ENCODE peak calls at places on chromosomes 12 and 14, in four cellular contexts. R is aorta, K is prostate gland, W is neural progenitor cell. I is an unnamed sample.
A peak's percentile ranks its signal among the peaks of the same experiment; 100 is the strongest.

GRCh38 chr12:95976416-95976832 is 19.7 kb downstream of the HAL start:
- DNase-seq in R (no peak), K (no peak), W (no peak), I (no peak)

GRCh38 chr12:109293106-109293505 is 16.0 kb downstream of the FOXN4 start:
- DNase-seq in R (peak; percentile 21), K (no peak), W (no peak), I (no peak)

GRCh38 chr12:6345319-6346071 is 3.6 kb upstream of the TNFRSF1A start:
- DNase-seq in R (peak; percentile 88), K (no peak), W (no peak), I (no peak)

GRCh38 chr14:102183922-102184677 is 44.4 kb downstream of the WDR20 start:
- DNase-seq in R (no peak), K (no peak), W (peak; percentile 19), I (no peak)

GRCh38 chr12:89797436-89797835 is 88.8 kb upstream of the ATP2B1 start:
- DNase-seq in R (no peak), K (no peak), W (no peak), I (no peak)

GRCh38 chr14:60637490-60638452 is 11.5 kb downstream of the SIX1 start:
- DNase-seq in R (no peak), K (peak; percentile 21), W (peak; percentile 79), I (no peak)

GRCh38 chr14:33589334-33589733 is 361.5 kb downstream of the EGLN3 start:
- DNase-seq in R (no peak), K (peak; percentile 5), W (no peak), I (no peak)

GRCh38 chr14:67918838-67919237 is 99.3 kb downstream of the RAD51B start:
- DNase-seq in R (no peak), K (no peak), W (no peak), I (no peak)

GRCh38 chr14:102451064-102451352 is 58.6 kb downstream of the ANKRD9 start:
- DNase-seq in R (no peak), K (no peak), W (no peak), I (no peak)

GRCh38 chr14:68143341-68143807 is 323.8 kb downstream of the RAD51B start:
- DNase-seq in R (peak; percentile 87), K (peak; percentile 47), W (no peak), I (no peak)

GRCh38 chr14:49512147-49512551 is 74.0 kb downstream of the RPS29 start:
- DNase-seq in R (peak; percentile 48), K (no peak), W (no peak), I (no peak)

GRCh38 chr14:96384740-96385139 is 7.2 kb upstream of the AK7 start:
- DNase-seq in R (no peak), K (no peak), W (no peak), I (no peak)

GRCh38 chr14:90301580-90302181 is 30.1 kb downstream of the NRDE2 start:
- DNase-seq in R (no peak), K (no peak), W (peak; percentile 15), I (no peak)

GRCh38 chr12:31662176-31662849 is 2.8 kb downstream of the ETFBKMT start:
- DNase-seq in R (no peak), K (no peak), W (no peak), I (no peak)

GRCh38 chr12:117025481-117026151 is 73.6 kb downstream of the TESC start:
- DNase-seq in R (peak; percentile 73), K (peak; percentile 80), W (peak; percentile 88), I (peak; percentile 57)

GRCh38 chr14:33946679-33947078 is 4.2 kb downstream of the EGLN3 start:
- DNase-seq in R (no peak), K (no peak), W (no peak), I (no peak)

GRCh38 chr12:49330032-49330619 is 6.9 kb downstream of the C1QL4 start:
- DNase-seq in R (no peak), K (no peak), W (no peak), I (no peak)

GRCh38 chr14:85250369-85250768 is 279.6 kb upstream of the FLRT2 start:
- DNase-seq in R (no peak), K (no peak), W (peak; percentile 83), I (peak; percentile 31)

GRCh38 chr14:90275455-90275814 is 19.1 kb downstream of the PSMC1 start:
- DNase-seq in R (no peak), K (no peak), W (no peak), I (no peak)

GRCh38 chr12:116861331-116861730 is 19.9 kb downstream of the HRK start:
- DNase-seq in R (peak; percentile 81), K (no peak), W (peak; percentile 34), I (no peak)

GRCh38 chr12:124334976-124335375 is 40.1 kb downstream of the RFLNA start:
- DNase-seq in R (no peak), K (no peak), W (peak; percentile 62), I (no peak)

GRCh38 chr14:33184587-33184986 is 245.9 kb downstream of the NPAS3 start:
- DNase-seq in R (no peak), K (no peak), W (peak; percentile 26), I (no peak)

GRCh38 chr12:51517316-51517715 is 73.7 kb upstream of the SCN8A start:
- DNase-seq in R (no peak), K (no peak), W (no peak), I (no peak)

GRCh38 chr14:92581206-92581605 is 67.6 kb downstream of the RIN3 start:
- DNase-seq in R (no peak), K (no peak), W (no peak), I (no peak)

GRCh38 chr14:35480119-35480769 is 53.7 kb upstream of the INSM2 start:
- DNase-seq in R (no peak), K (no peak), W (no peak), I (no peak)

GRCh38 chr12:96220902-96221301 is 26.7 kb downstream of the ELK3 start:
- DNase-seq in R (no peak), K (no peak), W (no peak), I (no peak)

GRCh38 chr14:32404784-32405573 is 75.9 kb downstream of the AKAP6 start:
- DNase-seq in R (no peak), K (no peak), W (no peak), I (no peak)

GRCh38 chr12:546920-547845 is 87.4 kb downstream of the B4GALNT3 start:
- DNase-seq in R (peak; percentile 79), K (no peak), W (peak; percentile 82), I (peak; percentile 45)

GRCh38 chr12:47207005-47207717 is 127.4 kb upstream of the AMIGO2 start:
- DNase-seq in R (peak; percentile 63), K (no peak), W (no peak), I (no peak)

GRCh38 chr14:99516156-99517045 is 35.2 kb downstream of the CCNK start:
- DNase-seq in R (peak; percentile 48), K (no peak), W (no peak), I (no peak)

GRCh38 chr14:33435911-33436310 is 497.2 kb downstream of the NPAS3 start:
- DNase-seq in R (no peak), K (no peak), W (no peak), I (no peak)

GRCh38 chr14:71780822-71781221 is 151.4 kb upstream of the RGS6 start:
- DNase-seq in R (no peak), K (no peak), W (no peak), I (no peak)

GRCh38 chr14:68886109-68886434 is 93.0 kb downstream of the ACTN1 start:
- DNase-seq in R (no peak), K (no peak), W (no peak), I (no peak)

GRCh38 chr12:67512061-67512460 is 136.5 kb upstream of the DYRK2 start:
- DNase-seq in R (no peak), K (no peak), W (no peak), I (no peak)

GRCh38 chr14:93884950-93885349 is 42.2 kb upstream of the FAM181A start:
- DNase-seq in R (no peak), K (no peak), W (no peak), I (no peak)

DNA sequence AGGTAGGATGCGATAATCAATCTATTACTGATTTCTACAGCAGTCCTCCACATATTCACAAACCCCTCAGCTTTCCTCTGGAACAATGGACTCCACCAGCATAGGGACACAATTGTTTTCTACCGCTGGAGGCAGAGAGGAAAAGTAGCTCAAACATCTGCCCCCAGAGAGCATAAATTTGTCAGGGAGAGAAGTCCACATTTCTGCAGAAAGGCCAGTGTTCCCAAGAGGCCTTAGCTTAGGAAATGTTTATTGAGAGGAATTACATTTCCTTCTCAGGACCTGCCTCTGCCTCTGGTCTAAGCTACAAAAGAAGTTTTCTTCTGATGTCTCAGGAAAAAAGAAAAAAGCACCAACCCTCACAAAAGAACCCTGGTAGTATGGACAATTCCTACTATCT is 217.8 kb upstream of the BMP4 start:
- DNase-seq in R (no peak), K (no peak), W (no peak), I (no peak)
- H3K27ac ChIP-seq in R (no peak overlapping the region), K (no peak overlapping the region), W (no peak overlapping the region), I (no peak overlapping the region)

DNA sequence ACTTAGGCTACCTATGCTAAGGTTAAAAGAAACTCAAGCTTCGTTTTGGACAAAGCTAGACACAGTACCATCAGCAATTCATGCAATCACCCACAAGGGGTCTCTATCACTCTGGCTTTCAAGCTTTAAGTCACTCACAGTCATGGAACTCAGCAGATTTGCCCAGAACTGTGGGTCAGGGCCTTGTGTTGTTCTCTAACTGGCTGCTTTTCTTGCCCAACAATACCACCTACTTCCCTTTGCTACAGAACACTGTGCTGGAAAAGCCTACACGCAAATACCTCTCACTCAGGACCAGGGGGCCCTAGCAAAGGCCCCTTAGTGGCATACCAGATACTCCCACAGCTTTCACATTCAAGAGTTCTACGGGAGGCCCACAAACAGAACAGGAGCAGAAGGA is 9.1 kb downstream of the NEMP1 start:
- DNase-seq in R (peak; percentile 76), K (peak; percentile 72), W (peak; percentile 87), I (no peak)
- H3K27ac ChIP-seq in R (peak overlapping the region; percentile 80), K (peak overlapping the region; percentile 70), W (no peak overlapping the region), I (no peak overlapping the region)

DNA sequence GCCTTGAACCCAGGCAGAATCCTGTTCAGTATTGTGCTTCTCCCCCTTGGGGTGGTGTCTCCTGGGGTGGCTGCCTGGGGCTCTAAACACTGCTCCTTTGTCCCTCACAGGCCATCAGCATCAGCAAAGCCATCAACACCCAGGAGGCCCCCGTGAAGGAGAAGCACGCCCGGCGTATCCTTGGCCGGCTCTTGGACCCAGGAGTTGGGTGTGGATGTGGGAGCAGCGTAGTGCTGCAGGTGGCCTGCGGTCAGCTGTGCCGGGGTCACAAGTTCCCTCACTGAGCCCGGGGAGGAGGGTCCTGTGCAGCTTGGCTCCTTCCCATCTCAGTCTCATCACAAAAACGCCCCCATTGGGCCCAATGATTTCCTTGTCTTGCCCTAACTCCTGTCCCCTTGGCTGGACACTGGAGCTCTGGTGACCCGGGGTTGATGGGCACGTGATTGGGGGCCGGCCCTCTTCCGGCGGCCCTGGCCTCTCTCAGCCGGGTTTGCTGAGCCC is 12.7 kb downstream of the HIP1R start:
- DNase-seq in R (no peak), K (no peak), W (no peak), I (no peak)
- H3K27ac ChIP-seq in R (no peak overlapping the region), K (no peak overlapping the region), W (no peak overlapping the region), I (no peak overlapping the region)

DNA sequence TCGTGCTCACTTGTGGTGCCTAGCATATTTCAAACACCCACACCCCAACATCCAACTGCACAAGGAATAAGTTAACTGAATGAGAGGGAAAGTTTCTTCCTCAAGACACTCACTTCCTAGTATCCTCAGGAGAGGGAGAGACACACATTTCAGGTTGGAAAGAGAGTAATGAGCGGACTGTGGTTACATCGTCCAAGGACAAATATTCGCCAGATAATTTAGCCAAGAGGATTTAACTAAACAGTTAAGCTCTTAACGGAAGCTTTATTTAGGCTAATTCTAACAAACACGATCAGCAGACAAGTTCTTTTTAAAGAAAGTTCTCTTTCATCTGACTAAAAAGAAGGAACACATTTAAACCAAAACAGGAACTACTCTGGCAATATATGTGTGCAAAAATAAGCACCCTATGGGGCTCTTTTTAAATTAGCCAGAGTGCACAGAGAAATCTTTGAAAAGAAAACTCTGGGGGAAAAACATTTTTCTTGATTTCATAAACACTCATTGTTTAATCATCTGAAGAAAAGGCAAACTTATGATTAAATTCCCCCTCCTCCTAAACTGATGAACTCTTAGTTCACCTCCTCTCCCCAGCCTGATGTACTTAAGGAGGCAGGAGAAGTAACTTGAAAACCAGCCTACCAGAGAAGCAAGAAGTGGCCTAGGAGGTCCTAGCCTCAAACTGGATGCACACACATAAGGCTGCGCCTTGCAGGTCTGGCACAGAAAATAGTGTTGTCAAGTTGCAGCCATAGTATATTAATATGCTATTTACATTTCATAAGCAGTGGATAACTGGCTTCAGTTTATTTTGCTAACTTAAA is 13.3 kb upstream of the BTG1 start:
- DNase-seq in R (no peak), K (no peak), W (no peak), I (no peak)
- H3K27ac ChIP-seq in R (no peak overlapping the region), K (no peak overlapping the region), W (no peak overlapping the region), I (no peak overlapping the region)